ENCODE peak calls at places on chromosome 2, in ten cellular contexts. One of them, this sample, is unnamed.

GRCh38 chr2:18949871-18950597 is 360.7 kb upstream of the NT5C1B start:
- DNase-seq in astrocyte: peak
- DNase-seq in upper lobe of right lung: no peak
- DNase-seq in CD8-positive, alpha-beta T cell: no peak
- DNase-seq in breast epithelium: no peak
- DNase-seq in vagina: no peak
- DNase-seq in right cardiac atrium: no peak
- DNase-seq in A549: peak
- DNase-seq in right lobe of liver: no peak
- DNase-seq in transverse colon: no peak
- DNase-seq in this sample: no peak

GRCh38 chr2:98383166-98383565 is 36.9 kb downstream of the CNGA3 start:
- DNase-seq in astrocyte: no peak
- DNase-seq in upper lobe of right lung: no peak
- DNase-seq in CD8-positive, alpha-beta T cell: no peak
- DNase-seq in breast epithelium: no peak
- DNase-seq in vagina: no peak
- DNase-seq in right cardiac atrium: no peak
- DNase-seq in A549: no peak
- DNase-seq in right lobe of liver: no peak
- DNase-seq in transverse colon: no peak
- DNase-seq in this sample: no peak

GRCh38 chr2:119315241-119315925 is 51.3 kb downstream of the C2orf76 start:
- DNase-seq in astrocyte: no peak
- DNase-seq in upper lobe of right lung: no peak
- DNase-seq in CD8-positive, alpha-beta T cell: no peak
- DNase-seq in breast epithelium: no peak
- DNase-seq in vagina: no peak
- DNase-seq in right cardiac atrium: no peak
- DNase-seq in A549: no peak
- DNase-seq in right lobe of liver: no peak
- DNase-seq in transverse colon: no peak
- DNase-seq in this sample: no peak

GRCh38 chr2:15357186-15357585 is 203.9 kb downstream of the NBAS start:
- DNase-seq in astrocyte: no peak
- DNase-seq in upper lobe of right lung: no peak
- DNase-seq in CD8-positive, alpha-beta T cell: no peak
- DNase-seq in breast epithelium: no peak
- DNase-seq in vagina: no peak
- DNase-seq in right cardiac atrium: no peak
- DNase-seq in A549: no peak
- DNase-seq in right lobe of liver: no peak
- DNase-seq in transverse colon: no peak
- DNase-seq in this sample: no peak

GRCh38 chr2:240999873-241000541 is 1.6 kb downstream of the SNED1 start:
- DNase-seq in astrocyte: no peak
- DNase-seq in upper lobe of right lung: peak
- DNase-seq in CD8-positive, alpha-beta T cell: no peak
- DNase-seq in breast epithelium: peak
- DNase-seq in vagina: no peak
- DNase-seq in right cardiac atrium: no peak
- DNase-seq in A549: no peak
- DNase-seq in right lobe of liver: no peak
- DNase-seq in transverse colon: peak
- DNase-seq in this sample: no peak

GRCh38 chr2:25279091-25279651 is 62.6 kb downstream of the DNMT3A start:
- DNase-seq in astrocyte: no peak
- DNase-seq in upper lobe of right lung: no peak
- DNase-seq in CD8-positive, alpha-beta T cell: no peak
- DNase-seq in breast epithelium: no peak
- DNase-seq in vagina: no peak
- DNase-seq in right cardiac atrium: peak
- DNase-seq in A549: no peak
- DNase-seq in right lobe of liver: no peak
- DNase-seq in transverse colon: peak
- DNase-seq in this sample: peak

GRCh38 chr2:181411105-181411849 is 45.9 kb upstream of the ITGA4 start:
- DNase-seq in astrocyte: no peak
- DNase-seq in upper lobe of right lung: no peak
- DNase-seq in CD8-positive, alpha-beta T cell: no peak
- DNase-seq in breast epithelium: no peak
- DNase-seq in vagina: no peak
- DNase-seq in right cardiac atrium: no peak
- DNase-seq in A549: no peak
- DNase-seq in right lobe of liver: no peak
- DNase-seq in transverse colon: peak
- DNase-seq in this sample: no peak

GRCh38 chr2:128835342-128835855 is 516.7 kb upstream of the HS6ST1 start:
- DNase-seq in astrocyte: no peak
- DNase-seq in upper lobe of right lung: no peak
- DNase-seq in CD8-positive, alpha-beta T cell: no peak
- DNase-seq in breast epithelium: no peak
- DNase-seq in vagina: no peak
- DNase-seq in right cardiac atrium: no peak
- DNase-seq in A549: no peak
- DNase-seq in right lobe of liver: no peak
- DNase-seq in transverse colon: no peak
- DNase-seq in this sample: no peak

GRCh38 chr2:222743263-222743865 is 71.9 kb downstream of the MOGAT1 start:
- DNase-seq in astrocyte: no peak
- DNase-seq in upper lobe of right lung: no peak
- DNase-seq in CD8-positive, alpha-beta T cell: no peak
- DNase-seq in breast epithelium: no peak
- DNase-seq in vagina: no peak
- DNase-seq in right cardiac atrium: no peak
- DNase-seq in A549: no peak
- DNase-seq in right lobe of liver: no peak
- DNase-seq in transverse colon: peak
- DNase-seq in this sample: no peak

GRCh38 chr2:184551631-184552030 is 46.7 kb upstream of the ZNF804A start:
- DNase-seq in astrocyte: no peak
- DNase-seq in upper lobe of right lung: no peak
- DNase-seq in CD8-positive, alpha-beta T cell: no peak
- DNase-seq in breast epithelium: no peak
- DNase-seq in vagina: no peak
- DNase-seq in right cardiac atrium: no peak
- DNase-seq in A549: no peak
- DNase-seq in right lobe of liver: no peak
- DNase-seq in transverse colon: no peak
- DNase-seq in this sample: no peak

GRCh38 chr2:107591541-107591940 is 235.2 kb upstream of the RGPD4 start:
- DNase-seq in astrocyte: peak
- DNase-seq in upper lobe of right lung: no peak
- DNase-seq in CD8-positive, alpha-beta T cell: no peak
- DNase-seq in breast epithelium: no peak
- DNase-seq in vagina: no peak
- DNase-seq in right cardiac atrium: no peak
- DNase-seq in A549: no peak
- DNase-seq in right lobe of liver: no peak
- DNase-seq in transverse colon: no peak
- DNase-seq in this sample: no peak

GRCh38 chr2:187372213-187372612 is 75.8 kb downstream of the CALCRL start:
- DNase-seq in astrocyte: peak
- DNase-seq in upper lobe of right lung: no peak
- DNase-seq in CD8-positive, alpha-beta T cell: no peak
- DNase-seq in breast epithelium: no peak
- DNase-seq in vagina: no peak
- DNase-seq in right cardiac atrium: no peak
- DNase-seq in A549: no peak
- DNase-seq in right lobe of liver: no peak
- DNase-seq in transverse colon: no peak
- DNase-seq in this sample: no peak

GRCh38 chr2:149645391-149645790 is 57.8 kb upstream of the MMADHC start:
- DNase-seq in astrocyte: no peak
- DNase-seq in upper lobe of right lung: no peak
- DNase-seq in CD8-positive, alpha-beta T cell: no peak
- DNase-seq in breast epithelium: no peak
- DNase-seq in vagina: no peak
- DNase-seq in right cardiac atrium: no peak
- DNase-seq in A549: no peak
- DNase-seq in right lobe of liver: no peak
- DNase-seq in transverse colon: no peak
- DNase-seq in this sample: no peak

GRCh38 chr2:120346667-120347358 is 877 bp downstream of the INHBB start:
- DNase-seq in astrocyte: peak
- DNase-seq in upper lobe of right lung: no peak
- DNase-seq in CD8-positive, alpha-beta T cell: no peak
- DNase-seq in breast epithelium: no peak
- DNase-seq in vagina: no peak
- DNase-seq in right cardiac atrium: no peak
- DNase-seq in A549: peak
- DNase-seq in right lobe of liver: no peak
- DNase-seq in transverse colon: no peak
- DNase-seq in this sample: no peak

GRCh38 chr2:71534786-71535185 is 81.4 kb downstream of the DYSF start:
- DNase-seq in astrocyte: no peak
- DNase-seq in upper lobe of right lung: peak
- DNase-seq in CD8-positive, alpha-beta T cell: no peak
- DNase-seq in breast epithelium: peak
- DNase-seq in vagina: no peak
- DNase-seq in right cardiac atrium: no peak
- DNase-seq in A549: no peak
- DNase-seq in right lobe of liver: peak
- DNase-seq in transverse colon: no peak
- DNase-seq in this sample: no peak

GRCh38 chr2:205654878-205655601 is 27.3 kb upstream of the NRP2 start:
- DNase-seq in astrocyte: peak
- DNase-seq in upper lobe of right lung: no peak
- DNase-seq in CD8-positive, alpha-beta T cell: no peak
- DNase-seq in breast epithelium: no peak
- DNase-seq in vagina: no peak
- DNase-seq in right cardiac atrium: no peak
- DNase-seq in A549: no peak
- DNase-seq in right lobe of liver: no peak
- DNase-seq in transverse colon: no peak
- DNase-seq in this sample: no peak

DNA sequence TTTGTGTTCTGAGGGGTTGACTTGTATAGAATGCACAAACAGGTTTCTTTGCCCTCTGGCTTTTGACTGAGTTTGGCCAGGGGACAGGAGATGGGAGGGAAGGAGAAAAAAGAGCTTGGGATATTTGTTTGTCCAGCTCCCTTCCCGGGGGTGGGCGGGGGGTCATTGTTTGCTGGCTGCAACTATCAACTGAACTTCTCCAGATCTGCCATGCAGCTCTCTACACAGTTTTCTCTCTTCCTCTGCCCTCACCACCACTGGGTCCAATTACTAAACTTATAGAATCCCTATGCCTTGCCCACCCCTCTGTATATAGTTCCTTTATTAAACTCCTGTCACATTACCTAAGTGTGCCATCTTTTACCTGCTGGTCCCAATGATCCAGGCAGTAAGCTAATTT is 32.8 kb upstream of the CHN1 start:
- DNase-seq in astrocyte: no peak
- DNase-seq in upper lobe of right lung: no peak
- DNase-seq in CD8-positive, alpha-beta T cell: no peak
- DNase-seq in breast epithelium: no peak
- DNase-seq in vagina: no peak
- DNase-seq in right cardiac atrium: no peak
- DNase-seq in A549: no peak
- DNase-seq in right lobe of liver: no peak
- DNase-seq in transverse colon: no peak
- DNase-seq in this sample: no peak
- H3K27ac ChIP-seq in astrocyte: no peak
- H3K27ac ChIP-seq in upper lobe of right lung: no peak
- H3K27ac ChIP-seq in CD8-positive, alpha-beta T cell: no peak
- H3K27ac ChIP-seq in breast epithelium: no peak
- H3K27ac ChIP-seq in vagina: no peak
- H3K27ac ChIP-seq in right cardiac atrium: no peak
- H3K27ac ChIP-seq in A549: no peak
- H3K27ac ChIP-seq in right lobe of liver: no peak
- H3K27ac ChIP-seq in transverse colon: no peak
- H3K27ac ChIP-seq in this sample: no peak

DNA sequence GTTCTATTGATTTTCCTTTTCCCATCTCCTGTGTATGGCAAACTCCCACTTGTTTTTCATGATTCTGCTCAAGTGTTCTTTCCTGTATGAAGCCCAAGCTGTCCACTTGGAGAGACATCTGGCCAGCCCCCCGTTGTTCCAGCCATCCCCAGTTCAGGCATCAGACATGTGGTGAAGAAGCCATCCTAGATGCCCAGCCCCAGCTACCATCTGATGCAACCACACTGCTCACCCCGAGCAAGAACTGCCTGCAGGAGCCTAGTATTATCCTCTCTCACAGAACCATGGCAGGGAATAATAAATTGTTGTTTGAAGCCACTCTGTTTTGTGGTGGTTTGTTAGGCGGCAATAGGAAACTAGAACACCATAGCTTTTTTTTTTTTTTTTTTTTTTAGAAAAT is 19.5 kb upstream of the DARS1 start:
- DNase-seq in astrocyte: no peak
- DNase-seq in upper lobe of right lung: no peak
- DNase-seq in CD8-positive, alpha-beta T cell: no peak
- DNase-seq in breast epithelium: no peak
- DNase-seq in vagina: no peak
- DNase-seq in right cardiac atrium: no peak
- DNase-seq in A549: no peak
- DNase-seq in right lobe of liver: no peak
- DNase-seq in transverse colon: no peak
- DNase-seq in this sample: no peak
- H3K27ac ChIP-seq in astrocyte: no peak
- H3K27ac ChIP-seq in upper lobe of right lung: no peak
- H3K27ac ChIP-seq in CD8-positive, alpha-beta T cell: no peak
- H3K27ac ChIP-seq in breast epithelium: no peak
- H3K27ac ChIP-seq in vagina: no peak
- H3K27ac ChIP-seq in right cardiac atrium: no peak
- H3K27ac ChIP-seq in A549: no peak
- H3K27ac ChIP-seq in right lobe of liver: no peak
- H3K27ac ChIP-seq in transverse colon: no peak
- H3K27ac ChIP-seq in this sample: no peak

GRCh38 chr2:6932206-6932605 is 15.0 kb downstream of the RNF144A start:
- DNase-seq in astrocyte: no peak
- DNase-seq in upper lobe of right lung: no peak
- DNase-seq in CD8-positive, alpha-beta T cell: no peak
- DNase-seq in breast epithelium: no peak
- DNase-seq in vagina: no peak
- DNase-seq in right cardiac atrium: no peak
- DNase-seq in A549: no peak
- DNase-seq in right lobe of liver: no peak
- DNase-seq in transverse colon: no peak
- DNase-seq in this sample: no peak
- H3K27ac ChIP-seq in astrocyte: no peak
- H3K27ac ChIP-seq in upper lobe of right lung: no peak
- H3K27ac ChIP-seq in CD8-positive, alpha-beta T cell: no peak
- H3K27ac ChIP-seq in breast epithelium: no peak
- H3K27ac ChIP-seq in vagina: no peak
- H3K27ac ChIP-seq in right cardiac atrium: no peak
- H3K27ac ChIP-seq in A549: no peak
- H3K27ac ChIP-seq in right lobe of liver: no peak
- H3K27ac ChIP-seq in transverse colon: no peak
- H3K27ac ChIP-seq in this sample: peak

DNA sequence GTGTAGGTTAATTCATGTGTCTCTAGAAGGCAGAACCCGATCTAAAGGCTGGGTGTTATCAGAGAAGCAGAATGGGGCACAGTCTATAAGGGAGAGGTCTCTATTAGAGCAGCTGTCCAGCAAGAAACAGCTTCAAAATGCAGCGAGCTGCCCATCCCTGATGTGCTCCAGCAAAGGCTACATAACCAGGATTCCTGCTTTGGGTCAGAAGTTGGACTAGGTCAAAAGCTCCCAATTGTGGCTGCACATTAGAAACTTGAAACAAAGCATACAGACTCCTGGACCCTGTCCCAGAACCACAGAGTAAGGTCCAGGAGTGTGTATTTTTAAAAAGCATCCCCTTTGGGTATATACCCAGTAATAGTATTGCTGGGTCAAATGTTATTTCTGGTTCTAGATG is 105.7 kb downstream of the ANKRD44 start:
- DNase-seq in astrocyte: peak
- DNase-seq in upper lobe of right lung: no peak
- DNase-seq in CD8-positive, alpha-beta T cell: no peak
- DNase-seq in breast epithelium: no peak
- DNase-seq in vagina: no peak
- DNase-seq in right cardiac atrium: no peak
- DNase-seq in A549: no peak
- DNase-seq in right lobe of liver: no peak
- DNase-seq in transverse colon: no peak
- DNase-seq in this sample: no peak
- H3K27ac ChIP-seq in astrocyte: no peak
- H3K27ac ChIP-seq in upper lobe of right lung: peak
- H3K27ac ChIP-seq in CD8-positive, alpha-beta T cell: peak
- H3K27ac ChIP-seq in breast epithelium: no peak
- H3K27ac ChIP-seq in vagina: peak
- H3K27ac ChIP-seq in right cardiac atrium: no peak
- H3K27ac ChIP-seq in A549: no peak
- H3K27ac ChIP-seq in right lobe of liver: peak
- H3K27ac ChIP-seq in transverse colon: peak
- H3K27ac ChIP-seq in this sample: no peak